ENCODE peak calls at places on chromosomes 7 and 10, in four cellular contexts. K is COR-L47, U is NAMALWA, X is AG10803. G is an unnamed sample.

GRCh38 chr10:49001861-49002675 is 62.4 kb upstream of the LRRC18 start:
- DNase-seq in X (no peak), U (no peak), K (no peak), G (no peak)

GRCh38 chr7:47424523-47424922 is 157.4 kb downstream of the TNS3 start:
- DNase-seq in U (no peak), X (no peak), K (no peak), G (no peak)

GRCh38 chr10:132446661-132447445 is 49.9 kb downstream of the PWWP2B start:
- DNase-seq in U (peak), K (peak), X (peak), G (peak)

GRCh38 chr7:22587322-22587721 is 87.3 kb upstream of the STEAP1B start:
- DNase-seq in K (no peak), U (no peak), X (peak), G (peak)

GRCh38 chr7:131249003-131249402 is 78.7 kb upstream of the MKLN1 start:
- DNase-seq in X (peak), U (no peak), K (no peak), G (peak)

GRCh38 chr10:60182691-60183090 is 207.0 kb downstream of the ANK3 start:
- DNase-seq in U (no peak), X (peak), K (no peak), G (peak)

GRCh38 chr10:18254086-18254485 is 113.9 kb downstream of the CACNB2 start:
- DNase-seq in K (no peak), U (no peak), X (peak), G (no peak)

GRCh38 chr10:96130326-96130758 is 245 bp downstream of the ZNF518A start:
- DNase-seq in X (peak), K (peak), U (peak), G (peak)

GRCh38 chr10:76461024-76461423 is 1029.6 kb downstream of the LRMDA start:
- DNase-seq in U (no peak), X (no peak), K (no peak), G (no peak)

GRCh38 chr10:50992356-50992866 is 81.9 kb upstream of the PRKG1 start:
- DNase-seq in U (no peak), X (peak), K (no peak), G (no peak)

GRCh38 chr10:128130051-128130450 is 3.8 kb upstream of the MKI67 start:
- DNase-seq in K (no peak), U (no peak), X (peak), G (peak)

GRCh38 chr7:88485811-88486210 is 179.1 kb upstream of the STEAP4 start:
- DNase-seq in K (no peak), X (no peak), U (no peak), G (no peak)

GRCh38 chr10:35447693-35448407 is 111.5 kb downstream of the CCNY start:
- DNase-seq in K (peak), U (no peak), X (peak), G (peak)

GRCh38 chr10:49733866-49734265 is 28.3 kb downstream of the OGDHL start:
- DNase-seq in X (no peak), K (no peak), U (no peak), G (no peak)

GRCh38 chr7:148492157-148492860 is 98.3 kb upstream of the C7orf33 start:
- DNase-seq in X (no peak), U (no peak), K (no peak), G (no peak)

GRCh38 chr10:22252286-22252800 is 34.5 kb upstream of the EBLN1 start:
- DNase-seq in X (peak), K (peak), U (no peak), G (peak)

GRCh38 chr10:107409517-107409916 is 245.0 kb upstream of the SORCS1 start:
- DNase-seq in K (no peak), U (peak), X (peak), G (peak)

GRCh38 chr10:32332299-32332750 is 14.6 kb downstream of the EPC1 start:
- DNase-seq in X (no peak), U (peak), K (no peak), G (peak)

GRCh38 chr7:117041007-117041406 is 87.7 kb downstream of the ST7 start:
- DNase-seq in X (peak), U (no peak), K (no peak), G (peak)

GRCh38 chr10:25392132-25392531 is 217.3 kb downstream of the GPR158 start:
- DNase-seq in X (no peak), K (no peak), U (no peak), G (no peak)

GRCh38 chr7:156113733-156114132 is 301.5 kb upstream of the SHH start:
- DNase-seq in U (no peak), K (no peak), X (no peak), G (no peak)

GRCh38 chr7:154767194-154767593 is 235.7 kb downstream of the PAXIP1 start:
- DNase-seq in X (no peak), K (no peak), U (no peak), G (no peak)

GRCh38 chr7:45258533-45259226 is 101.1 kb downstream of the RAMP3 start:
- DNase-seq in K (no peak), X (no peak), U (no peak), G (no peak)

GRCh38 chr7:157926521-157927167 is 589.8 kb downstream of the DNAJB6 start:
- DNase-seq in U (no peak), X (no peak), K (no peak), G (no peak)

GRCh38 chr10:76117949-76118348 is 686.5 kb downstream of the LRMDA start:
- DNase-seq in U (no peak), K (no peak), X (peak), G (peak)

GRCh38 chr10:12566161-12567115 is 217.1 kb downstream of the CAMK1D start:
- DNase-seq in U (no peak), X (peak), K (no peak), G (peak)

GRCh38 chr7:129665013-129665401 is 53.5 kb downstream of the NRF1 start:
- DNase-seq in K (no peak), U (no peak), X (peak), G (peak)